ENCODE peak calls at places on chromosomes 13 and 19, in four cellular contexts. One of them, this sample, is unnamed.

GRCh38 chr13:113421673-113422270 is 31.5 kb downstream of the ADPRHL1 start:
- DNase-seq in GM12878: no peak
- DNase-seq in K562: no peak
- DNase-seq in HepG2: no peak
- DNase-seq in this sample: no peak

GRCh38 chr19:6271721-6272410 is 7.9 kb downstream of the MLLT1 start:
- DNase-seq in HepG2: no peak
- DNase-seq in GM12878: no peak
- DNase-seq in K562: peak
- DNase-seq in this sample: peak

GRCh38 chr19:3496392-3497273 is 3.8 kb downstream of the DOHH start:
- DNase-seq in HepG2: no peak
- DNase-seq in K562: no peak
- DNase-seq in GM12878: no peak
- DNase-seq in this sample: no peak

GRCh38 chr13:109333893-109334651 is 452.3 kb downstream of the IRS2 start:
- DNase-seq in HepG2: no peak
- DNase-seq in K562: no peak
- DNase-seq in GM12878: no peak
- DNase-seq in this sample: no peak

GRCh38 chr13:97125051-97125809 is 96.9 kb upstream of the MBNL2 start:
- DNase-seq in GM12878: peak
- DNase-seq in K562: no peak
- DNase-seq in HepG2: peak
- DNase-seq in this sample: peak

GRCh38 chr19:11554160-11554559 is 4.9 kb downstream of the ELOF1 start:
- DNase-seq in GM12878: peak
- DNase-seq in K562: no peak
- DNase-seq in HepG2: no peak
- DNase-seq in this sample: no peak

GRCh38 chr13:110382229-110382628 is 75.1 kb downstream of the COL4A2 start:
- DNase-seq in K562: no peak
- DNase-seq in HepG2: no peak
- DNase-seq in GM12878: no peak
- DNase-seq in this sample: no peak

GRCh38 chr19:800360-801029 is 3.2 kb downstream of the PTBP1 start:
- DNase-seq in K562: no peak
- DNase-seq in HepG2: peak
- DNase-seq in GM12878: no peak
- DNase-seq in this sample: no peak

GRCh38 chr13:33446821-33447481 is 161.4 kb upstream of the STARD13 start:
- DNase-seq in HepG2: no peak
- DNase-seq in K562: no peak
- DNase-seq in GM12878: no peak
- DNase-seq in this sample: no peak

GRCh38 chr19:38317104-38317612 is 1.4 kb upstream of the YIF1B start:
- DNase-seq in K562: peak
- DNase-seq in GM12878: no peak
- DNase-seq in HepG2: no peak
- DNase-seq in this sample: no peak

GRCh38 chr13:36919833-36920611 is at the start of gene SMAD9:
- DNase-seq in HepG2: peak
- DNase-seq in GM12878: no peak
- DNase-seq in K562: peak
- DNase-seq in this sample: peak
- TF ChIP-seq NR2C2 in HepG2: no peak
- TF ChIP-seq NR2C2 in GM12878: no peak
- TF ChIP-seq NR2C2 in K562: no peak
- TF ChIP-seq NR2C2 in this sample: no peak

DNA sequence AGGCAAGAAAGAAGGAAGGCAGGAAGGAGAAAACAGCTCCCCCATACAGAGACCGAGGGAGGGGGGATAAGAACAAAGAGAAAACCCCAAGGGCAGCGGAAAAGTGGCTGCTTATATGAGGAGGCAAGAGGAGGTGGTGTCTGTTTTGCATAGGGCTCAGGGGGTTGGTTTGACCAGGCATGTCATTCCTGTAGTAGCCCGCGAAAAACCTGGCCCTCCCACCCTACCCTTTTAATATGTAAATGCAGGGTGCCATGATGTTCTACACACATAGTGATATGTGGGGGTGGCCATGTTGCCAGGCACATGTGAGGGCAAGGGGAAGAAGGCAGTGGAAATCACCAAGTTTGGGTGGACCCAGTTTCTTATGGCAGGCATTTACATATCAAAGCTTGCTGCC is 203.5 kb upstream of the UBL3 start:
- DNase-seq in GM12878: no peak
- DNase-seq in K562: no peak
- DNase-seq in HepG2: no peak
- DNase-seq in this sample: peak
- TF ChIP-seq ETV6 in GM12878: no peak
- TF ChIP-seq ETV6 in K562: no peak
- TF ChIP-seq ETV6 in HepG2: no peak
- TF ChIP-seq ETV6 in this sample: no peak

DNA sequence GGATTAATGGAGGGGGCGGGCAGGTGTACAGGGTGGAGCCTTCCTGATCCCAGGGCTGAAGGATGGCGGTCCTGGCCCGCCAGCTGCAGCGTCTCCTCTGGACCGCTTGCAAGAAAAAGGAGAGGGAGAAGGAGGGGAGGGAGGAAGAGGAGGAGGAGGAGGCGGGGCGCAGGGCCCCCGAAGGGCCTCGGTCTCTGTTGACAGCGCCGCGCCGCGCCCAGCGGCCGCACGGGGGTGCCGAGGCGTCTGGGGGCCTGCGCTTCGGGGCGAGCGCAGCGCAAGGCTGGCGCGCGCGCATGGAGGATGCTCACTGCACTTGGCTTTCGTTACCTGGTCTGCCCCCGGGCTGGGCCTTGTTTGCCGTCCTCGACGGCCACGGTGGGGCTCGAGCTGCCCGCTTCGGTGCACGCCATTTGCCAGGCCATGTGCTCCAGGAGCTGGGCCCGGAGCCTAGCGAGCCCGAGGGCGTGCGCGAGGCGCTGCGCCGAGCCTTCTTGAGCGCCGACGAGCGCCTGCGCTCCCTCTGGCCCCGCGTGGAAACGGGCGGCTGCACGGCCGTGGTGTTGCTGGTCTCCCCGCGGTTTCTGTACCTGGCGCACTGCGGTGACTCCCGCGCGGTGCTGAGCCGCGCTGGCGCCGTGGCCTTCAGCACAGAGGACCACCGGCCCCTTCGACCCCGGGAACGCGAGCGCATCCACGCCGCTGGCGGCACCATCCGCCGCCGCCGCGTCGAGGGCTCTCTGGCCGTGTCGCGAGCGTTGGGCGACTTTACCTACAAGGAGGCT is at the start of gene PPM1N:
- DNase-seq in K562: peak
- DNase-seq in GM12878: no peak
- DNase-seq in HepG2: no peak
- DNase-seq in this sample: peak
- TF ChIP-seq ATF3 in K562: no peak
- TF ChIP-seq ATF3 in GM12878: no peak
- TF ChIP-seq ATF3 in HepG2: no peak
- TF ChIP-seq ATF3 in this sample: no peak

GRCh38 chr13:43016226-43016625 is 7.2 kb upstream of the DNAJC15 start:
- DNase-seq in HepG2: no peak
- DNase-seq in K562: no peak
- DNase-seq in GM12878: no peak
- DNase-seq in this sample: no peak
- TF ChIP-seq NR2C2 in HepG2: no peak
- TF ChIP-seq NR2C2 in K562: no peak
- TF ChIP-seq NR2C2 in GM12878: no peak
- TF ChIP-seq NR2C2 in this sample: no peak

This sample was measured in WTC11.